ENCODE peak calls at places on chromosomes 16 and 17, in five cellular contexts. U, T, V, M and I are unnamed samples.
A peak's percentile ranks its signal among the peaks of the same experiment; 100 is the strongest.

GRCh38 chr17:1083451-1084187 is 86.7 kb downstream of the TIMM22 start:
- DNase-seq in U (no peak), T (no peak), V (no peak), M (no peak), I (no peak)

GRCh38 chr16:31202402-31203385 is at the start of gene PYCARD:
- DNase-seq in U (no peak), T (no peak), V (no peak), M (peak; percentile 41), I (no peak)

GRCh38 chr16:67387479-67388079 is 5.7 kb downstream of the TPPP3 start:
- DNase-seq in U (no peak), T (no peak), V (no peak), M (no peak), I (no peak)

GRCh38 chr17:20791626-20792025 is 212.1 kb downstream of the CDRT15L2 start:
- DNase-seq in U (no peak), T (no peak), V (no peak), M (no peak), I (no peak)

GRCh38 chr17:29933379-29933778 is 3.4 kb upstream of the SSH2 start:
- DNase-seq in U (no peak), T (no peak), V (peak; percentile 52), M (peak; percentile 21), I (peak; percentile 28)

GRCh38 chr16:69141014-69141413 is 8.6 kb downstream of the UTP4 start:
- DNase-seq in U (no peak), T (no peak), V (no peak), M (no peak), I (no peak)

GRCh38 chr16:66224636-66225035 is 141.9 kb upstream of the CDH5 start:
- DNase-seq in U (no peak), T (no peak), V (no peak), M (no peak), I (no peak)

GRCh38 chr16:87963400-87963799 is 12.2 kb downstream of the BANP start:
- DNase-seq in U (no peak), T (no peak), V (no peak), M (no peak), I (no peak)

GRCh38 chr16:70589998-70590471 is 56.3 kb upstream of the IL34 start:
- DNase-seq in U (no peak), T (no peak), V (no peak), M (no peak), I (no peak)

GRCh38 chr16:47143677-47144558 is at the start of gene NETO2:
- DNase-seq in U (no peak), T (no peak), V (peak; percentile 52), M (peak; percentile 78), I (no peak)

GRCh38 chr17:31877911-31878702 is 19.1 kb upstream of the COPRS start:
- DNase-seq in U (no peak), T (no peak), V (no peak), M (no peak), I (no peak)

GRCh38 chr16:78294538-78295225 is 195.2 kb downstream of the WWOX start:
- DNase-seq in U (no peak), T (no peak), V (no peak), M (no peak), I (no peak)

GRCh38 chr16:30609002-30609927 is 924 bp downstream of the ZNF689 start:
- DNase-seq in U (no peak), T (no peak), V (no peak), M (peak; percentile 57), I (no peak)

GRCh38 chr16:88650749-88651275 is at the start of gene CYBA:
- DNase-seq in U (peak; percentile 49), T (no peak), V (peak; percentile 83), M (peak; percentile 93), I (peak; percentile 57)

GRCh38 chr17:66915792-66916191 is 48.7 kb upstream of the CACNG4 start:
- DNase-seq in U (no peak), T (no peak), V (no peak), M (no peak), I (no peak)

GRCh38 chr17:49455226-49455968 is 39.7 kb upstream of the NGFR start:
- DNase-seq in U (no peak), T (no peak), V (no peak), M (no peak), I (no peak)

GRCh38 chr16:74901606-74902005 is 83.3 kb downstream of the WDR59 start:
- DNase-seq in U (no peak), T (no peak), V (no peak), M (no peak), I (no peak)

GRCh38 chr16:48434653-48435318 is 49.6 kb upstream of the SIAH1 start:
- DNase-seq in U (no peak), T (no peak), V (no peak), M (no peak), I (no peak)

GRCh38 chr17:36900130-36900590 is 37.1 kb upstream of the LHX1 start:
- DNase-seq in U (no peak), T (no peak), V (no peak), M (no peak), I (no peak)

GRCh38 chr17:34379876-34380275 is 16.8 kb upstream of the CCL1 start:
- DNase-seq in U (no peak), T (no peak), V (no peak), M (no peak), I (no peak)

GRCh38 chr17:63587770-63588169 is 12.9 kb upstream of the TACO1 start:
- DNase-seq in U (no peak), T (no peak), V (no peak), M (no peak), I (no peak)

GRCh38 chr16:54178491-54178976 is 108.1 kb downstream of the IRX3 start:
- DNase-seq in U (no peak), T (no peak), V (no peak), M (no peak), I (no peak)

GRCh38 chr17:75785016-75785769 is 587 bp downstream of the UNK start:
- DNase-seq in U (peak; percentile 67), T (no peak), V (peak; percentile 87), M (peak; percentile 97), I (peak; percentile 76)

GRCh38 chr17:69462010-69462409 is 47.5 kb downstream of the MAP2K6 start:
- DNase-seq in U (no peak), T (no peak), V (no peak), M (no peak), I (no peak)

GRCh38 chr17:58375811-58376210 is 23.8 kb upstream of the SUPT4H1 start:
- DNase-seq in U (no peak), T (no peak), V (no peak), M (no peak), I (no peak)

GRCh38 chr17:69525920-69526841 is 111.7 kb downstream of the MAP2K6 start:
- DNase-seq in U (no peak), T (peak; percentile 13), V (peak; percentile 65), M (peak; percentile 54), I (peak; percentile 73)

GRCh38 chr17:2712300-2713043 is 908 bp upstream of the CLUH start:
- DNase-seq in U (no peak), T (no peak), V (no peak), M (no peak), I (no peak)

GRCh38 chr17:75623386-75623785 is 9.8 kb upstream of the SMIM5 start:
- DNase-seq in U (no peak), T (no peak), V (no peak), M (no peak), I (no peak)

GRCh38 chr16:67917852-67918236 is 13.8 kb downstream of the CTRL start:
- DNase-seq in U (no peak), T (no peak), V (peak; percentile 53), M (peak; percentile 75), I (peak; percentile 45)

GRCh38 chr17:30244853-30245385 is 9.4 kb upstream of the SLC6A4 start:
- DNase-seq in U (no peak), T (no peak), V (no peak), M (peak; percentile 27), I (no peak)

GRCh38 chr17:82065193-82065637 is 389 bp downstream of the DUS1L start:
- DNase-seq in U (no peak), T (no peak), V (no peak), M (no peak), I (no peak)

GRCh38 chr16:77009453-77009852 is 181.5 kb upstream of the MON1B start:
- DNase-seq in U (no peak), T (no peak), V (no peak), M (no peak), I (no peak)
- H2AFZ ChIP-seq in U (no peak overlapping the region), T (no peak overlapping the region), V (no peak overlapping the region), M (no peak overlapping the region), I (no peak overlapping the region)

DNA sequence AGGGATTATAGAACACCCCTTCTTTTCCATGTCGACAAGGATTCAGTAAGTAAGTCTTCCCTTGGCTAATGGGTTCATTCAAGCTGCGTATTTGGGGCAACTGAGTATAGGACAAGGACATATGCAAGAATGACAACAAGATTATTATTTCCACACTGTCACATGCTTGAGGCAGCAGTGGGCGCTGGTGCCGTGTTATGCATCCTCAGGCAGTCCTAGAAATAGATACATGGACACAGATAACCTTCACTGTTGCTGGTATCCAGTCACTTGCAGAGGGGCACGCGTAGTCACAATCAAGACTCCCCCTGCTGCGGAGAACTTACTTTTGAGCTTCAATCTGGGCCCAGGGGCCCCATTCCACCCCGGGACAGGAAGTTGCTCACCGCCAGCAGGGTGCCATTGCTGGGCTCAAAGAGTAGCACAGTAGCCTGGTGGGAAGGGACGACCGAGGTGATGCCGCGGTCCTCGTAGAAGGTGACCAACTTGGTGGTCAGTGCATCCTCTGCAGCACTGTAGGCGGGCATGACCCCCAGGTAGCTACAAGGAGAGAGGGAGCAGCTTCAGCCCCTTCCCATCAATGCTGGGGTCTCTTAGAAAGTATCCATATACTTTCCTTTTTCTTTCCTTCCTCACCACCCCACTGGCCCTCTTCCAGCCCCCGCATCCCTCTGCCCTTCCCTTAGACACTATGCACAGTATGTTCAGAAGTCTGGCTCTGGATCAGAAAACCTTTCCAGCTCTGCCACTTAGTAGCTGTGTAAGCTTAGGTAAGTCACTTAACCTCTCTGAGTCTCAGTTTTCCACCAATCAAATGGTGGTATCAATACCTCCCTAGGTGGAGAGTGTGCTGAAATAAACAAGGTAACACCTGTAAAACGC is 804 bp downstream of the CRYM start:
- DNase-seq in U (no peak), T (no peak), V (no peak), M (peak; percentile 13), I (no peak)
- TF ChIP-seq SIN3A in U (no peak), T (no peak), V (no peak), M (no peak), I (no peak)

GRCh38 chr17:17837380-17837821 is 615 bp upstream of the SREBF1 start:
- DNase-seq in U (no peak), T (no peak), V (peak; percentile 60), M (peak; percentile 70), I (peak; percentile 69)
- TF ChIP-seq EZH2 in U (no peak), T (no peak), V (no peak), M (no peak), I (no peak)

GRCh38 chr16:27235055-27235937 is 32.0 kb downstream of the KDM8 start:
- DNase-seq in U (peak; percentile 38), T (no peak), V (peak; percentile 60), M (peak; percentile 94), I (peak; percentile 37)
- H2AFZ ChIP-seq in U (peak overlapping the region; percentile 11), T (no peak overlapping the region), V (no peak overlapping the region), M (peak overlapping the region; percentile 83), I (no peak overlapping the region)

GRCh38 chr16:83701494-83701893 is 106.3 kb upstream of the HSBP1 start:
- DNase-seq in U (no peak), T (no peak), V (peak; percentile 33), M (peak; percentile 63), I (no peak)
- TF ChIP-seq SIN3A in U (no peak), T (no peak), V (no peak), M (no peak), I (no peak)

GRCh38 chr17:80475949-80476876 is at the start of gene NPTX1:
- DNase-seq in U (no peak), T (no peak), V (no peak), M (no peak), I (no peak)
- TF ChIP-seq EZH2 in U (no peak), T (peak; percentile 81), V (peak; percentile 26), M (no peak), I (no peak)